ENCODE peak calls at places on chromosome 11, in five cellular contexts. One of them, this sample, is unnamed. For H3K27me3, the result is how much of the 10 kb centered on the place peaks cover.

GRCh38 chr11:94700631-94701030 is 67.5 kb upstream of the AMOTL1 start:
- DNase-seq in tibial artery: no peak
- DNase-seq in esophagus squamous epithelium: no peak
- DNase-seq in tibial nerve: no peak
- DNase-seq in stomach: no peak
- DNase-seq in this sample: no peak

GRCh38 chr11:116851631-116852030 is 14.2 kb upstream of the APOA1 start:
- DNase-seq in esophagus squamous epithelium: no peak
- DNase-seq in tibial nerve: no peak
- DNase-seq in tibial artery: no peak
- DNase-seq in stomach: no peak
- DNase-seq in this sample: no peak

GRCh38 chr11:3225159-3225758 is 6.6 kb upstream of the MRGPRG start:
- DNase-seq in esophagus squamous epithelium: no peak
- DNase-seq in tibial artery: no peak
- DNase-seq in stomach: no peak
- DNase-seq in tibial nerve: no peak
- DNase-seq in this sample: no peak

GRCh38 chr11:111845256-111846028 is 25.9 kb downstream of the ALG9 start:
- DNase-seq in tibial artery: no peak
- DNase-seq in tibial nerve: no peak
- DNase-seq in stomach: no peak
- DNase-seq in esophagus squamous epithelium: no peak
- DNase-seq in this sample: no peak

GRCh38 chr11:66885469-66886316 is 28.8 kb downstream of the LRFN4 start:
- DNase-seq in tibial nerve: no peak
- DNase-seq in stomach: peak
- DNase-seq in tibial artery: no peak
- DNase-seq in esophagus squamous epithelium: no peak
- DNase-seq in this sample: no peak

GRCh38 chr11:117037279-117037951 is 60.8 kb downstream of the SIK3 start:
- DNase-seq in tibial artery: no peak
- DNase-seq in stomach: no peak
- DNase-seq in esophagus squamous epithelium: no peak
- DNase-seq in tibial nerve: no peak
- DNase-seq in this sample: no peak

GRCh38 chr11:72321381-72321996 is 77.5 kb upstream of the PHOX2A start:
- DNase-seq in stomach: no peak
- DNase-seq in tibial nerve: no peak
- DNase-seq in tibial artery: no peak
- DNase-seq in esophagus squamous epithelium: no peak
- DNase-seq in this sample: no peak

GRCh38 chr11:65485820-65486219 is 13.0 kb upstream of the MALAT1 start:
- DNase-seq in esophagus squamous epithelium: no peak
- DNase-seq in tibial nerve: no peak
- DNase-seq in tibial artery: no peak
- DNase-seq in stomach: no peak
- DNase-seq in this sample: no peak

GRCh38 chr11:124892131-124892530 is 5.5 kb downstream of the ROBO4 start:
- DNase-seq in tibial nerve: peak
- DNase-seq in stomach: no peak
- DNase-seq in tibial artery: no peak
- DNase-seq in esophagus squamous epithelium: no peak
- DNase-seq in this sample: no peak

GRCh38 chr11:117796456-117797428 is at the start of gene DSCAML1:
- DNase-seq in tibial nerve: no peak
- DNase-seq in stomach: no peak
- DNase-seq in esophagus squamous epithelium: no peak
- DNase-seq in tibial artery: no peak
- DNase-seq in this sample: no peak

GRCh38 chr11:15852179-15852578 is 504.2 kb downstream of the SOX6 start:
- DNase-seq in tibial artery: no peak
- DNase-seq in esophagus squamous epithelium: no peak
- DNase-seq in stomach: peak
- DNase-seq in tibial nerve: no peak
- DNase-seq in this sample: no peak

GRCh38 chr11:45667929-45668680 is 2.7 kb upstream of the CHST1 start:
- DNase-seq in tibial artery: no peak
- DNase-seq in esophagus squamous epithelium: no peak
- DNase-seq in stomach: no peak
- DNase-seq in tibial nerve: no peak
- DNase-seq in this sample: no peak

GRCh38 chr11:60762851-60763691 is 6.4 kb downstream of the MS4A15 start:
- DNase-seq in tibial artery: peak
- DNase-seq in tibial nerve: no peak
- DNase-seq in stomach: no peak
- DNase-seq in esophagus squamous epithelium: no peak
- DNase-seq in this sample: no peak

GRCh38 chr11:122344281-122344680 is 228.3 kb upstream of the BLID start:
- DNase-seq in tibial nerve: no peak
- DNase-seq in tibial artery: no peak
- DNase-seq in esophagus squamous epithelium: no peak
- DNase-seq in stomach: no peak
- DNase-seq in this sample: no peak

GRCh38 chr11:46497498-46497897 is 96.3 kb downstream of the AMBRA1 start:
- DNase-seq in stomach: no peak
- DNase-seq in tibial nerve: no peak
- DNase-seq in esophagus squamous epithelium: no peak
- DNase-seq in tibial artery: no peak
- DNase-seq in this sample: no peak

GRCh38 chr11:132137289-132137980 is 767.0 kb downstream of the NTM start:
- DNase-seq in stomach: no peak
- DNase-seq in tibial artery: no peak
- DNase-seq in esophagus squamous epithelium: no peak
- DNase-seq in tibial nerve: no peak
- DNase-seq in this sample: no peak

GRCh38 chr11:34234086-34234740 is 123.6 kb downstream of the ABTB2 start:
- DNase-seq in tibial nerve: no peak
- DNase-seq in tibial artery: no peak
- DNase-seq in stomach: peak
- DNase-seq in esophagus squamous epithelium: no peak
- DNase-seq in this sample: no peak

GRCh38 chr11:35553831-35554230 is 28.4 kb upstream of the PAMR1 start:
- DNase-seq in tibial artery: no peak
- DNase-seq in esophagus squamous epithelium: no peak
- DNase-seq in stomach: no peak
- DNase-seq in tibial nerve: no peak
- DNase-seq in this sample: no peak

GRCh38 chr11:62546937-62547625 is 475 bp upstream of the AHNAK start:
- DNase-seq in esophagus squamous epithelium: no peak
- DNase-seq in tibial artery: no peak
- DNase-seq in stomach: no peak
- DNase-seq in tibial nerve: peak
- DNase-seq in this sample: no peak

GRCh38 chr11:13339196-13340153 is 61.9 kb downstream of the BMAL1 start:
- DNase-seq in tibial nerve: no peak
- DNase-seq in esophagus squamous epithelium: no peak
- DNase-seq in stomach: no peak
- DNase-seq in tibial artery: no peak
- DNase-seq in this sample: no peak

GRCh38 chr11:128624269-128625170 is 37.2 kb upstream of the ETS1 start:
- DNase-seq in tibial nerve: no peak
- DNase-seq in esophagus squamous epithelium: no peak
- DNase-seq in stomach: peak
- DNase-seq in tibial artery: no peak
- DNase-seq in this sample: peak

GRCh38 chr11:75523189-75523588 is 2.6 kb downstream of the GDPD5 start:
- DNase-seq in stomach: no peak
- DNase-seq in esophagus squamous epithelium: no peak
- DNase-seq in tibial nerve: no peak
- DNase-seq in tibial artery: no peak
- DNase-seq in this sample: no peak

DNA sequence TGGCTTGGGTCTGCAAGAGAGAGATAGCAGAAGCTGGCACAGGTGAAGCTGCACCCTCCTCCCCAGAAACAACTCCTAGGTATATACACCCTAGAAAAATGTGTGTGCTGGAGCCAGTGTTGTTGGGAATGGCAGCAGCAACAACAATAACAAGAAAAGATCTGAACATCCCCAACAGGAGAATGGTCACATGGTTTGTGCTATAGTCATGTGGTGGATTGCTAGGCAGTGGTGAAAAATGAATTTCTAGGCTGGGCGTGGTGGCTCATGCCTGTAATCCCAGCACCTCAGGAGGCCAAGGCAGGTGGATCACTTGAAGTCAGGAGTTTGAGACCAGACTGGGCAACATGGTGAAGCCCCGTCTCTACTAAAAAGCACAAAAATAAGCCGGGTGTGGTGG is 31.0 kb upstream of the FGF19 start:
- DNase-seq in esophagus squamous epithelium: no peak
- DNase-seq in tibial nerve: no peak
- DNase-seq in stomach: no peak
- DNase-seq in tibial artery: no peak
- DNase-seq in this sample: no peak
- H3K27me3 ChIP-seq in esophagus squamous epithelium: under half
- H3K27me3 ChIP-seq in tibial nerve: under half
- H3K27me3 ChIP-seq in stomach: under half
- H3K27me3 ChIP-seq in tibial artery: under half
- H3K27me3 ChIP-seq in this sample: under half

GRCh38 chr11:18836415-18836814 is 44.8 kb upstream of the PTPN5 start:
- DNase-seq in esophagus squamous epithelium: no peak
- DNase-seq in stomach: no peak
- DNase-seq in tibial nerve: no peak
- DNase-seq in tibial artery: no peak
- DNase-seq in this sample: no peak
- H3K27ac ChIP-seq in esophagus squamous epithelium: no peak
- H3K27ac ChIP-seq in stomach: no peak
- H3K27ac ChIP-seq in tibial nerve: no peak
- H3K27ac ChIP-seq in tibial artery: no peak
- H3K27ac ChIP-seq in this sample: no peak

GRCh38 chr11:32172771-32173170 is 81.9 kb downstream of the RCN1 start:
- DNase-seq in esophagus squamous epithelium: no peak
- DNase-seq in tibial artery: no peak
- DNase-seq in tibial nerve: no peak
- DNase-seq in stomach: peak
- DNase-seq in this sample: no peak
- H3K4me3 ChIP-seq in esophagus squamous epithelium: peak
- H3K4me3 ChIP-seq in tibial artery: peak
- H3K4me3 ChIP-seq in tibial nerve: peak
- H3K4me3 ChIP-seq in stomach: peak
- H3K4me3 ChIP-seq in this sample: peak

GRCh38 chr11:2147391-2147790 is 8.2 kb upstream of the IGF2 start:
- DNase-seq in stomach: no peak
- DNase-seq in tibial artery: no peak
- DNase-seq in esophagus squamous epithelium: no peak
- DNase-seq in tibial nerve: no peak
- DNase-seq in this sample: no peak
- H3K27me3 ChIP-seq in stomach: half or more
- H3K27me3 ChIP-seq in tibial artery: half or more
- H3K27me3 ChIP-seq in esophagus squamous epithelium: under half
- H3K27me3 ChIP-seq in tibial nerve: half or more
- H3K27me3 ChIP-seq in this sample: under half

This sample was measured in psoas muscle.